ENCODE peak calls at places on chromosomes 4 and X, in six cellular contexts. Z is ecto neural progenitor cell; H is stimulated activated naive CD8-positive, alpha-beta T cell treated with anti-CD3 and anti-CD28 coated beads, Interleukin-15, Interleukin-2, amounts not matched to agents 100 U/mL and 50 U/mL, for 24 hours; K is stimulated activated CD4-positive, alpha-beta T cell treated with anti-CD3 and anti-CD28 coated beads, TNF-alpha, amount 100 ng/mL, for 48 hours; R is testis; O is breast epithelium. T is an unnamed sample.

GRCh38 chr4:39620551-39620950 is 18.1 kb downstream of the SMIM14 start:
- DNase-seq in O (no peak), K (no peak), R (no peak), H (no peak), Z (no peak), T (no peak)

GRCh38 chr4:62512271-62512670 is 1312.1 kb downstream of the ADGRL3 start:
- DNase-seq in O (no peak), R (no peak), K (no peak), H (no peak), Z (no peak), T (no peak)

GRCh38 chr4:106366026-106366425 is 2.6 kb downstream of the GIMD1 start:
- DNase-seq in R (no peak), O (no peak), Z (no peak), H (no peak), K (no peak), T (no peak)

GRCh38 chrX:71615056-71615455 is 3.3 kb downstream of the CXCR3 start:
- DNase-seq in K (no peak), H (no peak), R (no peak), Z (no peak), O (no peak), T (no peak)

GRCh38 chr4:28654618-28655017 is 1794.0 kb downstream of the STIM2 start:
- DNase-seq in O (no peak), K (no peak), Z (no peak), R (no peak), H (no peak), T (no peak)

GRCh38 chr4:113106076-113106475 is 56.6 kb downstream of the ANK2 start:
- DNase-seq in O (no peak), Z (no peak), K (no peak), R (no peak), H (no peak), T (no peak)

GRCh38 chr4:40264995-40265909 is 68.4 kb downstream of the RHOH start:
- DNase-seq in Z (peak), R (no peak), H (peak), O (no peak), K (no peak), T (peak)

GRCh38 chr4:13984996-13985780 is 357.7 kb upstream of the BOD1L1 start:
- DNase-seq in R (peak), O (no peak), H (no peak), K (no peak), Z (no peak), T (no peak)

GRCh38 chr4:82748176-82748575 is 50.4 kb downstream of the SCD5 start:
- DNase-seq in K (no peak), Z (no peak), H (no peak), O (no peak), R (no peak), T (no peak)

GRCh38 chrX:72137846-72138455 is 6.2 kb upstream of the RTL5 start:
- DNase-seq in Z (no peak), O (no peak), K (no peak), R (no peak), H (no peak), T (no peak)

GRCh38 chrX:119155416-119156035 is 27.9 kb upstream of the KIAA1210 start:
- DNase-seq in O (no peak), H (no peak), R (no peak), K (no peak), Z (no peak), T (no peak)

GRCh38 chr4:124803641-124804040 is 91.1 kb upstream of the ANKRD50 start:
- DNase-seq in O (no peak), K (no peak), H (no peak), Z (no peak), R (no peak), T (no peak)

GRCh38 chrX:139448996-139449395 is 81.5 kb upstream of the F9 start:
- DNase-seq in Z (no peak), K (no peak), H (no peak), R (no peak), O (no peak), T (no peak)

GRCh38 chr4:78864405-78865024 is 74.7 kb downstream of the PAQR3 start:
- DNase-seq in R (no peak), Z (no peak), H (no peak), O (no peak), K (no peak), T (peak)

GRCh38 chr4:17817027-17817426 is 6.2 kb downstream of the NCAPG start:
- DNase-seq in H (no peak), O (no peak), Z (no peak), R (no peak), K (no peak), T (no peak)

GRCh38 chr4:185395255-185395955 is at the start of gene LRP2BP:
- DNase-seq in H (no peak), O (no peak), K (no peak), Z (no peak), R (no peak), T (no peak)

GRCh38 chrX:43860646-43861370 is 21.4 kb downstream of the MAOB start:
- DNase-seq in Z (no peak), R (no peak), H (no peak), K (no peak), O (peak), T (no peak)

GRCh38 chrX:133921764-133922389 is 63.5 kb downstream of the GPC3 start:
- DNase-seq in Z (peak), K (peak), O (no peak), H (peak), R (peak), T (no peak)

GRCh38 chr4:145098675-145099037 is 545 bp downstream of the ABCE1 start:
- DNase-seq in K (peak), R (peak), H (peak), Z (no peak), O (peak), T (peak)

GRCh38 chrX:73214366-73215094 is at the start of gene NAP1L2:
- DNase-seq in O (peak), K (no peak), R (peak), H (peak), Z (peak), T (peak)

GRCh38 chr4:40576651-40577480 is 52.8 kb downstream of the RBM47 start:
- DNase-seq in H (peak), K (no peak), O (peak), R (peak), Z (no peak), T (no peak)

GRCh38 chr4:4609622-4610334 is 67.9 kb upstream of the STX18 start:
- DNase-seq in H (no peak), K (no peak), O (no peak), Z (no peak), R (no peak), T (no peak)

GRCh38 chrX:106706466-106706865 is 20.0 kb upstream of the RNF128 start:
- DNase-seq in Z (no peak), R (no peak), O (no peak), H (no peak), K (no peak), T (no peak)

GRCh38 chr4:163815776-163816175 is 321.3 kb downstream of the TMA16 start:
- DNase-seq in O (no peak), H (no peak), R (no peak), Z (no peak), K (no peak), T (no peak)

GRCh38 chr4:123976285-123976684 is 579.7 kb downstream of the SPRY1 start:
- DNase-seq in O (no peak), Z (peak), R (no peak), K (no peak), H (no peak), T (no peak)

GRCh38 chrX:107714196-107714811 is 61.3 kb downstream of the TSC22D3 start:
- DNase-seq in R (no peak), O (no peak), Z (no peak), H (peak), K (no peak), T (peak)

GRCh38 chr4:8545439-8545765 is 34.8 kb upstream of the GPR78 start:
- DNase-seq in K (no peak), H (no peak), O (no peak), R (no peak), Z (no peak), T (no peak)

GRCh38 chr4:1113311-1114009 is at the start of gene RNF212:
- DNase-seq in O (no peak), K (no peak), H (peak), R (peak), Z (no peak), T (peak)

GRCh38 chrX:64338296-64338695 is 57.0 kb downstream of the MTMR8 start:
- DNase-seq in O (no peak), K (no peak), H (no peak), R (no peak), Z (no peak), T (no peak)

GRCh38 chr4:57679969-57680368 is 569.8 kb upstream of the IGFBP7 start:
- DNase-seq in O (no peak), H (no peak), Z (no peak), R (no peak), K (no peak), T (no peak)

GRCh38 chrX:20965270-20966044 is 408.8 kb upstream of the CNKSR2 start:
- DNase-seq in R (no peak), H (no peak), K (no peak), Z (no peak), O (no peak), T (no peak)

GRCh38 chr4:38009949-38010348 is 49.8 kb downstream of the PTTG2 start:
- DNase-seq in H (no peak), K (no peak), O (no peak), R (no peak), Z (no peak), T (no peak)

GRCh38 chr4:26176621-26177121 is 144.1 kb upstream of the RBPJ start:
- DNase-seq in O (no peak), H (no peak), Z (no peak), R (no peak), K (no peak), T (no peak)

GRCh38 chrX:56969559-56969958 is 25.8 kb downstream of the SPIN3 start:
- DNase-seq in R (no peak), H (no peak), Z (no peak), K (no peak), O (no peak), T (no peak)

GRCh38 chr4:158873795-158874359 is 105.1 kb downstream of the FNIP2 start:
- DNase-seq in H (no peak), R (no peak), O (no peak), Z (no peak), K (no peak), T (peak)

GRCh38 chrX:45774961-45775360 is 574.3 kb upstream of the DIPK2B start:
- DNase-seq in R (no peak), H (no peak), Z (no peak), K (no peak), O (no peak), T (no peak)

GRCh38 chr4:55910140-55910539 is 38.6 kb upstream of the CEP135 start:
- DNase-seq in R (no peak), O (no peak), K (no peak), Z (no peak), H (no peak), T (no peak)

GRCh38 chr4:173490817-173491518 is 39.1 kb downstream of the HAND2 start:
- DNase-seq in H (no peak), Z (peak), O (no peak), R (no peak), K (no peak), T (no peak)

GRCh38 chr4:178937130-178937529 is 1494.9 kb upstream of the AGA start:
- DNase-seq in Z (no peak), H (no peak), K (no peak), R (no peak), O (no peak), T (no peak)

T was measured in effector memory CD8-positive, alpha-beta T cell.